ENCODE peak calls at places on chromosomes 6 and 20, in five cellular contexts. One of them, this sample, is unnamed.
A peak's percentile ranks its signal among the peaks of the same experiment; 100 is the strongest.

GRCh38 chr6:158972241-158973233 is 27.5 kb downstream of the RSPH3 start:
- DNase-seq in CD8-positive, alpha-beta T cell: no peak
- DNase-seq in Karpas-422: peak; percentile 83
- DNase-seq in adrenal gland: no peak
- DNase-seq in bronchial epithelial cell: peak; percentile 67
- DNase-seq in this sample: peak; percentile 48

GRCh38 chr20:20953738-20954657 is 152.2 kb downstream of the LINC00237 start:
- DNase-seq in adrenal gland: no peak
- DNase-seq in bronchial epithelial cell: no peak
- DNase-seq in Karpas-422: no peak
- DNase-seq in CD8-positive, alpha-beta T cell: no peak
- DNase-seq in this sample: no peak

GRCh38 chr6:65126667-65127066 is 580.4 kb downstream of the EYS start:
- DNase-seq in bronchial epithelial cell: no peak
- DNase-seq in CD8-positive, alpha-beta T cell: no peak
- DNase-seq in adrenal gland: no peak
- DNase-seq in Karpas-422: no peak
- DNase-seq in this sample: no peak

GRCh38 chr6:53294095-53294494 is 54.7 kb downstream of the ELOVL5 start:
- DNase-seq in adrenal gland: no peak
- DNase-seq in bronchial epithelial cell: no peak
- DNase-seq in Karpas-422: peak; percentile 56
- DNase-seq in CD8-positive, alpha-beta T cell: peak; percentile 21
- DNase-seq in this sample: no peak

GRCh38 chr6:140388141-140388802 is 1013.8 kb upstream of the CITED2 start:
- DNase-seq in adrenal gland: no peak
- DNase-seq in CD8-positive, alpha-beta T cell: no peak
- DNase-seq in bronchial epithelial cell: peak; percentile 55
- DNase-seq in Karpas-422: no peak
- DNase-seq in this sample: no peak

GRCh38 chr20:31695849-31696804 is 26.5 kb downstream of the BCL2L1 start:
- DNase-seq in bronchial epithelial cell: peak; percentile 48
- DNase-seq in adrenal gland: peak; percentile 74
- DNase-seq in Karpas-422: no peak
- DNase-seq in CD8-positive, alpha-beta T cell: no peak
- DNase-seq in this sample: peak; percentile 77

GRCh38 chr6:92510137-92510536 is 909.2 kb downstream of the EPHA7 start:
- DNase-seq in Karpas-422: no peak
- DNase-seq in CD8-positive, alpha-beta T cell: no peak
- DNase-seq in bronchial epithelial cell: no peak
- DNase-seq in adrenal gland: no peak
- DNase-seq in this sample: no peak

GRCh38 chr20:44888226-44889103 is 3.0 kb downstream of the YWHAB start:
- DNase-seq in bronchial epithelial cell: peak; percentile 76
- DNase-seq in adrenal gland: no peak
- DNase-seq in CD8-positive, alpha-beta T cell: no peak
- DNase-seq in Karpas-422: no peak
- DNase-seq in this sample: no peak

GRCh38 chr6:97282238-97282725 is 734 bp downstream of the MMS22L start:
- DNase-seq in Karpas-422: peak; percentile 45
- DNase-seq in bronchial epithelial cell: peak; percentile 4
- DNase-seq in adrenal gland: no peak
- DNase-seq in CD8-positive, alpha-beta T cell: no peak
- DNase-seq in this sample: no peak

GRCh38 chr6:21455071-21455470 is 138.5 kb upstream of the SOX4 start:
- DNase-seq in adrenal gland: no peak
- DNase-seq in Karpas-422: no peak
- DNase-seq in bronchial epithelial cell: peak; percentile 5
- DNase-seq in CD8-positive, alpha-beta T cell: no peak
- DNase-seq in this sample: no peak

GRCh38 chr6:161151660-161152526 is 122.0 kb downstream of the AGPAT4 start:
- DNase-seq in CD8-positive, alpha-beta T cell: no peak
- DNase-seq in Karpas-422: no peak
- DNase-seq in adrenal gland: no peak
- DNase-seq in bronchial epithelial cell: no peak
- DNase-seq in this sample: peak; percentile 30

DNA sequence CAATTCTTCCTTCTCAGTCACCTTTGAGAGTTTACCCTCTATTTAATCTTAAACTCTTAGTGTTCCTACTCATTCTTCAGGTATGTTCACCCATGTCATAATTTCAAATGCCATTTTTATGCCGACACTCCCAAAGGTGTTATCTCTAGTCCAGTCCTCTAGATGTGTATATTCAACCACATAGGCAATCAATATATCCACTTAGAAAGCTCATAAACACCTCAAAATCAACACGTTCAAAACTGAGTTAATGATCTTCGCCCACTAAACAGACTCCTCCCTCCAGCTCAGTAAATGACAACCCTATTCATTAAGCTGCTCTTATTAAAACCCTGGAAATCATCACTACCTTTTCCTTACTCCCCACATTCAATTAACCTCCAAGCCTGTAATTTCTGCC is 6.4 kb downstream of the OSTM1 start:
- DNase-seq in Karpas-422: no peak
- DNase-seq in bronchial epithelial cell: no peak
- DNase-seq in CD8-positive, alpha-beta T cell: no peak
- DNase-seq in adrenal gland: no peak
- DNase-seq in this sample: no peak
- H3K27me3 ChIP-seq in Karpas-422: no peaks in the 10 kb centered on the region
- H3K27me3 ChIP-seq in bronchial epithelial cell: no peaks in the 10 kb centered on the region
- H3K27me3 ChIP-seq in CD8-positive, alpha-beta T cell: no peaks in the 10 kb centered on the region
- H3K27me3 ChIP-seq in adrenal gland: no peaks in the 10 kb centered on the region
- H3K27me3 ChIP-seq in this sample: no peaks in the 10 kb centered on the region

GRCh38 chr6:98845201-98846020 is 11.0 kb downstream of the POU3F2 start:
- DNase-seq in adrenal gland: peak; percentile 81
- DNase-seq in CD8-positive, alpha-beta T cell: peak; percentile 54
- DNase-seq in bronchial epithelial cell: peak; percentile 64
- DNase-seq in Karpas-422: peak; percentile 84
- DNase-seq in this sample: peak; percentile 57
- H3K4me3 ChIP-seq in adrenal gland: no peak overlapping the region
- H3K4me3 ChIP-seq in CD8-positive, alpha-beta T cell: peak overlapping the region; percentile 3
- H3K4me3 ChIP-seq in bronchial epithelial cell: no peak overlapping the region
- H3K4me3 ChIP-seq in Karpas-422: no peak overlapping the region
- H3K4me3 ChIP-seq in this sample: peak overlapping the region; percentile 2

GRCh38 chr20:5971203-5971602 is 20.8 kb downstream of the MCM8 start:
- DNase-seq in CD8-positive, alpha-beta T cell: no peak
- DNase-seq in adrenal gland: no peak
- DNase-seq in bronchial epithelial cell: no peak
- DNase-seq in Karpas-422: no peak
- DNase-seq in this sample: no peak

GRCh38 chr20:5969348-5969935 is 19.0 kb downstream of the MCM8 start:
- DNase-seq in adrenal gland: no peak
- DNase-seq in Karpas-422: no peak
- DNase-seq in CD8-positive, alpha-beta T cell: no peak
- DNase-seq in bronchial epithelial cell: no peak
- DNase-seq in this sample: no peak

GRCh38 chr20:5973172-5973571 is 22.7 kb downstream of the MCM8 start:
- DNase-seq in Karpas-422: no peak
- DNase-seq in adrenal gland: no peak
- DNase-seq in CD8-positive, alpha-beta T cell: no peak
- DNase-seq in bronchial epithelial cell: peak; percentile 99
- DNase-seq in this sample: no peak

GRCh38 chr20:5973971-5974370 is 23.5 kb downstream of the MCM8 start:
- DNase-seq in CD8-positive, alpha-beta T cell: no peak
- DNase-seq in bronchial epithelial cell: no peak
- DNase-seq in adrenal gland: no peak
- DNase-seq in Karpas-422: no peak
- DNase-seq in this sample: no peak

DNA sequence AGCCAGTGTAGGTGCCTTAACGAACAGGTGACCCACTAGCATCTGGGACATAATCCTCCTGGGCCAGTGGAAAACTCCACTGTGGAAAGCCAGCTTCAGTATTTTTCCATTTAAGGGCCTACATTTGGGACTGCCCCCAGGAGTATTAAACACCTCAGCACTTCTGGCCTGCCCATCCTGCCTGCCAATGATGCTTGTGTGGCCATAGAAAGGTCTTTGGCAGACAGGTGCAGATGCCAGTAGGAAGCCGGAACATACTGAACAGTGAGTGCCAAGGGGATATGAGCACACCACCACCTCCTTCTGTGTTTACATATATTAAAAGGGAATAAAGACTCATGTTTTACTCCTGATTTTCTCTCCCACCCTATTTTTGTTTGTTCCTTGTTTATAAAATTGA is 19.9 kb downstream of the MCM8 start:
- DNase-seq in CD8-positive, alpha-beta T cell: no peak
- DNase-seq in adrenal gland: no peak
- DNase-seq in bronchial epithelial cell: no peak
- DNase-seq in Karpas-422: no peak
- DNase-seq in this sample: no peak
- H3K36me3 ChIP-seq in CD8-positive, alpha-beta T cell: no peaks in the 10 kb centered on the region
- H3K36me3 ChIP-seq in adrenal gland: no peaks in the 10 kb centered on the region
- H3K36me3 ChIP-seq in bronchial epithelial cell: peaks cover 1% of the 10 kb centered on the region
- H3K36me3 ChIP-seq in Karpas-422: peaks cover 51% of the 10 kb centered on the region
- H3K36me3 ChIP-seq in this sample: peaks cover 76% of the 10 kb centered on the region

GRCh38 chr6:18400831-18401446 is 13.8 kb downstream of the RNF144B start:
- DNase-seq in CD8-positive, alpha-beta T cell: no peak
- DNase-seq in Karpas-422: peak; percentile 69
- DNase-seq in adrenal gland: no peak
- DNase-seq in bronchial epithelial cell: no peak
- DNase-seq in this sample: no peak
- H3K27me3 ChIP-seq in CD8-positive, alpha-beta T cell: no peaks in the 10 kb centered on the region
- H3K27me3 ChIP-seq in Karpas-422: no peaks in the 10 kb centered on the region
- H3K27me3 ChIP-seq in adrenal gland: no peaks in the 10 kb centered on the region
- H3K27me3 ChIP-seq in bronchial epithelial cell: no peaks in the 10 kb centered on the region
- H3K27me3 ChIP-seq in this sample: no peaks in the 10 kb centered on the region

GRCh38 chr6:133705731-133706130 is 183.2 kb upstream of the TCF21 start:
- DNase-seq in adrenal gland: no peak
- DNase-seq in bronchial epithelial cell: peak; percentile 76
- DNase-seq in CD8-positive, alpha-beta T cell: no peak
- DNase-seq in Karpas-422: no peak
- DNase-seq in this sample: peak; percentile 75
- H3K4me3 ChIP-seq in adrenal gland: no peak overlapping the region
- H3K4me3 ChIP-seq in bronchial epithelial cell: no peak overlapping the region
- H3K4me3 ChIP-seq in CD8-positive, alpha-beta T cell: no peak overlapping the region
- H3K4me3 ChIP-seq in Karpas-422: no peak overlapping the region
- H3K4me3 ChIP-seq in this sample: no peak overlapping the region